ENCODE peak calls at places on chromosomes 7 and 10, in five cellular contexts. Q, X, V, K and O are unnamed samples.

GRCh38 chr10:31343551-31343950 is 24.5 kb downstream of the ZEB1 start:
- DNase-seq in X (no peak), Q (no peak), K (no peak), V (no peak), O (no peak)

GRCh38 chr7:42254217-42254616 is 17.2 kb upstream of the GLI3 start:
- DNase-seq in V (peak; percentile 92), X (peak; percentile 93), Q (no peak), K (no peak), O (no peak)

GRCh38 chr10:70512149-70512611 is 33.6 kb downstream of the PALD1 start:
- DNase-seq in X (no peak), Q (no peak), V (peak; percentile 12), K (no peak), O (no peak)

GRCh38 chr10:131569851-131570715 is 258.6 kb upstream of the TCERG1L start:
- DNase-seq in V (peak; percentile 3), X (no peak), Q (no peak), K (no peak), O (no peak)

GRCh38 chr7:23715099-23715498 is 5.1 kb downstream of the STK31 start:
- DNase-seq in X (no peak), V (no peak), K (no peak), Q (no peak), O (no peak)

GRCh38 chr10:29859521-29860130 is 199.8 kb downstream of the JCAD start:
- DNase-seq in K (no peak), X (peak; percentile 72), Q (no peak), V (peak; percentile 83), O (no peak)

GRCh38 chr10:20276127-20276979 is 460.1 kb downstream of the PLXDC2 start:
- DNase-seq in Q (no peak), X (peak; percentile 29), V (no peak), K (no peak), O (no peak)

GRCh38 chr10:43461950-43462349 is 25.0 kb downstream of the ZNF487 start:
- DNase-seq in X (peak; percentile 88), V (peak; percentile 87), Q (no peak), K (peak; percentile 17), O (peak; percentile 69)

GRCh38 chr7:101161692-101162461 is 3.5 kb downstream of the VGF start:
- DNase-seq in V (no peak), K (no peak), X (no peak), Q (no peak), O (no peak)

GRCh38 chr7:123398931-123399330 is 135.5 kb downstream of the IQUB start:
- DNase-seq in V (no peak), Q (no peak), X (no peak), K (no peak), O (no peak)

GRCh38 chr10:57657164-57657765 is 610.4 kb downstream of the IPMK start:
- DNase-seq in K (no peak), X (peak; percentile 60), Q (peak; percentile 2), V (peak; percentile 62), O (peak; percentile 40)

GRCh38 chr10:60809157-60809556 is 30.9 kb downstream of the CDK1 start:
- DNase-seq in X (peak; percentile 90), K (no peak), V (peak; percentile 85), Q (no peak), O (no peak)

GRCh38 chr7:85887133-85887532 is 700.3 kb upstream of the SEMA3D start:
- DNase-seq in X (no peak), V (no peak), Q (no peak), K (no peak), O (no peak)

GRCh38 chr10:132061465-132062180 is 4.1 kb upstream of the JAKMIP3 start:
- DNase-seq in Q (no peak), X (no peak), V (no peak), K (no peak), O (no peak)

GRCh38 chr10:73899401-73899780 is 11.5 kb upstream of the PLAU start:
- DNase-seq in K (no peak), X (peak; percentile 92), V (peak; percentile 96), Q (no peak), O (no peak)

GRCh38 chr10:49327036-49327813 is 28.3 kb downstream of the C10orf71 start:
- DNase-seq in K (no peak), X (no peak), V (no peak), Q (no peak), O (no peak)

GRCh38 chr10:43323245-43323644 is 48.2 kb upstream of the FXYD4 start:
- DNase-seq in X (no peak), V (no peak), K (no peak), Q (no peak), O (no peak)

GRCh38 chr10:16853201-16853600 is 36.0 kb upstream of the RSU1 start:
- DNase-seq in K (no peak), Q (no peak), X (peak; percentile 71), V (peak; percentile 47), O (no peak)

GRCh38 chr10:123404357-123404756 is 250.2 kb downstream of the BUB3 start:
- DNase-seq in K (no peak), V (no peak), X (no peak), Q (no peak), O (no peak)

GRCh38 chr7:2680256-2680655 is 7.7 kb upstream of the AMZ1 start:
- DNase-seq in X (no peak), K (no peak), V (no peak), Q (no peak), O (no peak)

GRCh38 chr7:134599371-134599770 is 47.3 kb upstream of the BPGM start:
- DNase-seq in K (no peak), V (no peak), X (no peak), Q (no peak), O (peak; percentile 89)

GRCh38 chr7:44486693-44487092 is 3.8 kb downstream of the NUDCD3 start:
- DNase-seq in V (peak; percentile 67), X (peak; percentile 90), K (no peak), Q (no peak), O (no peak)

GRCh38 chr7:36348256-36348655 is 41.4 kb upstream of the ANLN start:
- DNase-seq in K (no peak), X (peak; percentile 56), V (peak; percentile 15), Q (no peak), O (no peak)

GRCh38 chr10:60299961-60300883 is 89.5 kb downstream of the ANK3 start:
- DNase-seq in V (no peak), Q (no peak), X (peak; percentile 53), K (no peak), O (no peak)

GRCh38 chr10:65394898-65395297 is 1530.9 kb upstream of the LRRTM3 start:
- DNase-seq in X (no peak), Q (no peak), K (no peak), V (no peak), O (peak; percentile 54)

GRCh38 chr10:27504007-27504890 is at the start of gene RAB18:
- DNase-seq in V (peak; percentile 99), X (peak; percentile 98), K (peak; percentile 99), Q (peak; percentile 97), O (peak; percentile 96)

GRCh38 chr10:14617125-14617524 is 157.6 kb downstream of the FAM107B start:
- DNase-seq in V (no peak), X (no peak), K (no peak), Q (no peak), O (no peak)

GRCh38 chr10:119125942-119126341 is 22.0 kb downstream of the DENND10 start:
- DNase-seq in K (no peak), Q (no peak), V (no peak), X (no peak), O (no peak)

GRCh38 chr7:2266911-2267310 is 24.9 kb downstream of the NUDT1 start:
- DNase-seq in K (no peak), X (peak; percentile 67), Q (no peak), V (peak; percentile 64), O (no peak)